ENCODE peak calls at places on chromosome 1, in ten cellular contexts. One of them, this sample, is unnamed.
A peak's percentile ranks its signal among the peaks of the same experiment; 100 is the strongest.

GRCh38 chr1:64136749-64137568 is 66.5 kb upstream of the UBE2U start:
- DNase-seq in dorsolateral prefrontal cortex: peak; percentile 87
- DNase-seq in glutamatergic neuron: peak; percentile 80
- DNase-seq in Calu3: peak; percentile 82
- DNase-seq in bronchial epithelial cell: peak; percentile 69
- DNase-seq in heart left ventricle: peak; percentile 65
- DNase-seq in MCF 10A: peak; percentile 85
- DNase-seq in psoas muscle: peak; percentile 80
- DNase-seq in pancreas: peak; percentile 64
- DNase-seq in astrocyte of the cerebellum: peak; percentile 92
- DNase-seq in this sample: no peak

GRCh38 chr1:65260851-65261473 is 48.4 kb upstream of the DNAJC6 start:
- DNase-seq in dorsolateral prefrontal cortex: no peak
- DNase-seq in glutamatergic neuron: no peak
- DNase-seq in Calu3: no peak
- DNase-seq in bronchial epithelial cell: peak; percentile 77
- DNase-seq in heart left ventricle: no peak
- DNase-seq in MCF 10A: peak; percentile 70
- DNase-seq in psoas muscle: no peak
- DNase-seq in pancreas: no peak
- DNase-seq in astrocyte of the cerebellum: no peak
- DNase-seq in this sample: no peak

GRCh38 chr1:230261918-230262650 is 164.0 kb downstream of the PGBD5 start:
- DNase-seq in dorsolateral prefrontal cortex: no peak
- DNase-seq in glutamatergic neuron: no peak
- DNase-seq in Calu3: no peak
- DNase-seq in bronchial epithelial cell: no peak
- DNase-seq in heart left ventricle: no peak
- DNase-seq in MCF 10A: no peak
- DNase-seq in psoas muscle: no peak
- DNase-seq in pancreas: no peak
- DNase-seq in astrocyte of the cerebellum: no peak
- DNase-seq in this sample: no peak

GRCh38 chr1:198686069-198686728 is 47.4 kb downstream of the PTPRC start:
- DNase-seq in dorsolateral prefrontal cortex: no peak
- DNase-seq in glutamatergic neuron: no peak
- DNase-seq in Calu3: no peak
- DNase-seq in bronchial epithelial cell: peak; percentile 64
- DNase-seq in heart left ventricle: no peak
- DNase-seq in MCF 10A: peak; percentile 63
- DNase-seq in psoas muscle: no peak
- DNase-seq in pancreas: no peak
- DNase-seq in astrocyte of the cerebellum: peak; percentile 48
- DNase-seq in this sample: no peak

GRCh38 chr1:5448486-5448885 is 543.7 kb downstream of the NPHP4 start:
- DNase-seq in dorsolateral prefrontal cortex: no peak
- DNase-seq in glutamatergic neuron: no peak
- DNase-seq in Calu3: no peak
- DNase-seq in bronchial epithelial cell: no peak
- DNase-seq in heart left ventricle: no peak
- DNase-seq in MCF 10A: peak; percentile 20
- DNase-seq in psoas muscle: no peak
- DNase-seq in pancreas: no peak
- DNase-seq in astrocyte of the cerebellum: no peak
- DNase-seq in this sample: no peak

GRCh38 chr1:20080441-20081330 is 10.7 kb downstream of the PLA2G5 start:
- DNase-seq in dorsolateral prefrontal cortex: no peak
- DNase-seq in glutamatergic neuron: no peak
- DNase-seq in Calu3: no peak
- DNase-seq in bronchial epithelial cell: no peak
- DNase-seq in heart left ventricle: no peak
- DNase-seq in MCF 10A: no peak
- DNase-seq in psoas muscle: no peak
- DNase-seq in pancreas: no peak
- DNase-seq in astrocyte of the cerebellum: no peak
- DNase-seq in this sample: no peak

GRCh38 chr1:115665746-115666145 is 24.0 kb downstream of the VANGL1 start:
- DNase-seq in dorsolateral prefrontal cortex: no peak
- DNase-seq in glutamatergic neuron: no peak
- DNase-seq in Calu3: no peak
- DNase-seq in bronchial epithelial cell: no peak
- DNase-seq in heart left ventricle: no peak
- DNase-seq in MCF 10A: no peak
- DNase-seq in psoas muscle: no peak
- DNase-seq in pancreas: peak; percentile 40
- DNase-seq in astrocyte of the cerebellum: no peak
- DNase-seq in this sample: no peak

GRCh38 chr1:110011527-110012041 is 22.8 kb upstream of the STRIP1 start:
- DNase-seq in dorsolateral prefrontal cortex: no peak
- DNase-seq in glutamatergic neuron: no peak
- DNase-seq in Calu3: peak; percentile 34
- DNase-seq in bronchial epithelial cell: peak; percentile 72
- DNase-seq in heart left ventricle: no peak
- DNase-seq in MCF 10A: peak; percentile 73
- DNase-seq in psoas muscle: no peak
- DNase-seq in pancreas: no peak
- DNase-seq in astrocyte of the cerebellum: peak; percentile 48
- DNase-seq in this sample: no peak

GRCh38 chr1:30477588-30477987 is 245.8 kb downstream of the MATN1 start:
- DNase-seq in dorsolateral prefrontal cortex: no peak
- DNase-seq in glutamatergic neuron: no peak
- DNase-seq in Calu3: no peak
- DNase-seq in bronchial epithelial cell: no peak
- DNase-seq in heart left ventricle: no peak
- DNase-seq in MCF 10A: no peak
- DNase-seq in psoas muscle: no peak
- DNase-seq in pancreas: no peak
- DNase-seq in astrocyte of the cerebellum: no peak
- DNase-seq in this sample: no peak

GRCh38 chr1:87869563-87869962 is 540.9 kb downstream of the LMO4 start:
- DNase-seq in dorsolateral prefrontal cortex: no peak
- DNase-seq in glutamatergic neuron: no peak
- DNase-seq in Calu3: peak; percentile 8
- DNase-seq in bronchial epithelial cell: peak; percentile 98
- DNase-seq in heart left ventricle: no peak
- DNase-seq in MCF 10A: peak; percentile 86
- DNase-seq in psoas muscle: no peak
- DNase-seq in pancreas: no peak
- DNase-seq in astrocyte of the cerebellum: no peak
- DNase-seq in this sample: no peak

GRCh38 chr1:70436617-70437236 is 25.7 kb downstream of the CTH start:
- DNase-seq in dorsolateral prefrontal cortex: no peak
- DNase-seq in glutamatergic neuron: no peak
- DNase-seq in Calu3: no peak
- DNase-seq in bronchial epithelial cell: no peak
- DNase-seq in heart left ventricle: no peak
- DNase-seq in MCF 10A: no peak
- DNase-seq in psoas muscle: no peak
- DNase-seq in pancreas: no peak
- DNase-seq in astrocyte of the cerebellum: peak; percentile 12
- DNase-seq in this sample: no peak
- TF ChIP-seq CTCF in dorsolateral prefrontal cortex: peak; percentile 39
- TF ChIP-seq CTCF in glutamatergic neuron: no peak
- TF ChIP-seq CTCF in Calu3: no peak
- TF ChIP-seq CTCF in bronchial epithelial cell: no peak
- TF ChIP-seq CTCF in heart left ventricle: peak; percentile 52
- TF ChIP-seq CTCF in MCF 10A: no peak
- TF ChIP-seq CTCF in psoas muscle: peak; percentile 23
- TF ChIP-seq CTCF in pancreas: no peak
- TF ChIP-seq CTCF in astrocyte of the cerebellum: peak; percentile 46
- TF ChIP-seq CTCF in this sample: no peak

DNA sequence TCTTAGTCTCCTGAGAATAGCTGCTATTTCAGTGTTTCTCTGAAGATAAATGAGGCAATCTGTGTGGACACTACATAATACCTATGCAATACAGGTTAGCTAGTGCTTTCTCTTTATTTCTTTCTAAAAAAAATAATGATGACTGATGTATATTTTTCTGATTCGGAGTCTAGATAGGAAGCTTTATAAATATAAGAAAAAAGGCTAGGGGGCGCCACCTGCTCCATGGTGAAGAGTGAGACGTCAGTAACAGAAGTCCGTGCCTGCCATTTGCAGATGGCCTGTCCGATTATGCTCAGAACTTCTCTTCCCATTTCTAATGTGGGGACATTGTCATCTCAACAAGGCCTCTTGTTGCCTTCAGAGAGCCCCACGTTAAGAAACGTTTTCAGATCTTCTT is 26.4 kb downstream of the QSOX1 start:
- DNase-seq in dorsolateral prefrontal cortex: no peak
- DNase-seq in glutamatergic neuron: peak; percentile 43
- DNase-seq in Calu3: no peak
- DNase-seq in bronchial epithelial cell: no peak
- DNase-seq in heart left ventricle: no peak
- DNase-seq in MCF 10A: peak; percentile 31
- DNase-seq in psoas muscle: no peak
- DNase-seq in pancreas: no peak
- DNase-seq in astrocyte of the cerebellum: no peak
- DNase-seq in this sample: no peak
- TF ChIP-seq CTCF in dorsolateral prefrontal cortex: peak; percentile 32
- TF ChIP-seq CTCF in glutamatergic neuron: peak; percentile 67
- TF ChIP-seq CTCF in Calu3: peak; percentile 43
- TF ChIP-seq CTCF in bronchial epithelial cell: peak; percentile 37
- TF ChIP-seq CTCF in heart left ventricle: peak; percentile 42
- TF ChIP-seq CTCF in MCF 10A: peak; percentile 45
- TF ChIP-seq CTCF in psoas muscle: peak; percentile 26
- TF ChIP-seq CTCF in pancreas: no peak
- TF ChIP-seq CTCF in astrocyte of the cerebellum: peak; percentile 39
- TF ChIP-seq CTCF in this sample: no peak

GRCh38 chr1:27958513-27958912 is 1.3 kb upstream of the XKR8 start:
- DNase-seq in dorsolateral prefrontal cortex: no peak
- DNase-seq in glutamatergic neuron: no peak
- DNase-seq in Calu3: no peak
- DNase-seq in bronchial epithelial cell: no peak
- DNase-seq in heart left ventricle: no peak
- DNase-seq in MCF 10A: no peak
- DNase-seq in psoas muscle: peak; percentile 57
- DNase-seq in pancreas: peak; percentile 26
- DNase-seq in astrocyte of the cerebellum: no peak
- DNase-seq in this sample: no peak

GRCh38 chr1:27959792-27960603 is at the start of gene XKR8:
- DNase-seq in dorsolateral prefrontal cortex: peak; percentile 60
- DNase-seq in glutamatergic neuron: peak; percentile 82
- DNase-seq in Calu3: peak; percentile 74
- DNase-seq in bronchial epithelial cell: peak; percentile 51
- DNase-seq in heart left ventricle: peak; percentile 88
- DNase-seq in MCF 10A: peak; percentile 82
- DNase-seq in psoas muscle: peak; percentile 85
- DNase-seq in pancreas: peak; percentile 80
- DNase-seq in astrocyte of the cerebellum: no peak
- DNase-seq in this sample: peak; percentile 88

GRCh38 chr1:27961646-27962221 is 2.0 kb downstream of the XKR8 start:
- DNase-seq in dorsolateral prefrontal cortex: no peak
- DNase-seq in glutamatergic neuron: no peak
- DNase-seq in Calu3: no peak
- DNase-seq in bronchial epithelial cell: no peak
- DNase-seq in heart left ventricle: no peak
- DNase-seq in MCF 10A: peak; percentile 31
- DNase-seq in psoas muscle: no peak
- DNase-seq in pancreas: no peak
- DNase-seq in astrocyte of the cerebellum: no peak
- DNase-seq in this sample: no peak

GRCh38 chr1:27963393-27963792 is 3.6 kb downstream of the XKR8 start:
- DNase-seq in dorsolateral prefrontal cortex: no peak
- DNase-seq in glutamatergic neuron: no peak
- DNase-seq in Calu3: no peak
- DNase-seq in bronchial epithelial cell: no peak
- DNase-seq in heart left ventricle: no peak
- DNase-seq in MCF 10A: no peak
- DNase-seq in psoas muscle: no peak
- DNase-seq in pancreas: no peak
- DNase-seq in astrocyte of the cerebellum: no peak
- DNase-seq in this sample: no peak

DNA sequence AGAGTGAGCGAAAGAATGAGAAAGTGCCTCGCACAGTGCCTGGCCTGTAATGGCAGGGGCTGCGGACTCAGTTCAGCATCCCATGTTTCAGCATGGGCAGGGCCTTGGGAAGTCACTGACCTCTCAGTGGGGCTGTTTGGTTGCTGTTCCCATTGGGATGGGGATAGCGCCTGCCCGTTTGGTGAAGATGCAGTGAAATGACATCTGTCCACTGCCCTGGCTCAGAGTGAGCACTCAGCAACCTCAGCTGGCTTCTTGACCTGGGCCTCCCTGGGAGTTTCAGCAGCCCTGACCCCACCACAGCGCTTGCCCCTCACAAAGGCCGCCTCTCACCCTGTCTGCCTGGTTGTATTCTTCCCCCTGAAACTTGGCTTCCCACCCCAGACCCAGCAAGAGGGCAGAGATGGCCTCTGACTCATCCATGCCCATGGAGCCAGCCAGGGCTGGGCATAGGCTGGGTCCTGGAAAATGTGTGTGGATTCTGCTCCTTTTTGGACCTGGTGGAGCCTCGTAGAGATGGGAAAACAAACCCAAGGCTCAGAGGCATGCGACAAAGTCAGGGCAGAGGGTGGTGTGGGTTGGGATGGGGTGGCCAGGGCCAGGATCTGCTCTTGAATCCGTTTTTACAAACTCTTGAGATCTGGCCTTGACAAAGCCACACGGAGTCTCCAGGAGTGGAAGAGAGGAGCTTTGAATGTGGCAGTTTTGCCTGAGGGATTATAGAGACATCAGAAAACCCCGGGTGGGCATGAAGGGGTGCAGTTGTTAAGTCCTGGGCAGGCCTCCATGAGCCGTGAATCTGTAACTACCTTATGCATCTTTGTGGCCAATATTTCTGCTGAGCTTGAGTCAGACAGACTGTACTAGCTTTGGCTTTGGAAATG is 1.2 kb downstream of the XKR8 start:
- DNase-seq in dorsolateral prefrontal cortex: no peak
- DNase-seq in glutamatergic neuron: no peak
- DNase-seq in Calu3: no peak
- DNase-seq in bronchial epithelial cell: no peak
- DNase-seq in heart left ventricle: no peak
- DNase-seq in MCF 10A: peak; percentile 39
- DNase-seq in psoas muscle: no peak
- DNase-seq in pancreas: no peak
- DNase-seq in astrocyte of the cerebellum: no peak
- DNase-seq in this sample: no peak
- TF ChIP-seq CTCF in dorsolateral prefrontal cortex: no peak
- TF ChIP-seq CTCF in glutamatergic neuron: no peak
- TF ChIP-seq CTCF in Calu3: no peak
- TF ChIP-seq CTCF in bronchial epithelial cell: no peak
- TF ChIP-seq CTCF in heart left ventricle: no peak
- TF ChIP-seq CTCF in MCF 10A: no peak
- TF ChIP-seq CTCF in psoas muscle: no peak
- TF ChIP-seq CTCF in pancreas: no peak
- TF ChIP-seq CTCF in astrocyte of the cerebellum: no peak
- TF ChIP-seq CTCF in this sample: no peak

GRCh38 chr1:239306426-239306825 is 79.9 kb upstream of the CHRM3 start:
- DNase-seq in dorsolateral prefrontal cortex: no peak
- DNase-seq in glutamatergic neuron: no peak
- DNase-seq in Calu3: no peak
- DNase-seq in bronchial epithelial cell: no peak
- DNase-seq in heart left ventricle: no peak
- DNase-seq in MCF 10A: no peak
- DNase-seq in psoas muscle: no peak
- DNase-seq in pancreas: no peak
- DNase-seq in astrocyte of the cerebellum: no peak
- DNase-seq in this sample: no peak
- TF ChIP-seq CTCF in dorsolateral prefrontal cortex: no peak
- TF ChIP-seq CTCF in glutamatergic neuron: no peak
- TF ChIP-seq CTCF in Calu3: no peak
- TF ChIP-seq CTCF in bronchial epithelial cell: no peak
- TF ChIP-seq CTCF in heart left ventricle: no peak
- TF ChIP-seq CTCF in MCF 10A: no peak
- TF ChIP-seq CTCF in psoas muscle: no peak
- TF ChIP-seq CTCF in pancreas: no peak
- TF ChIP-seq CTCF in astrocyte of the cerebellum: no peak
- TF ChIP-seq CTCF in this sample: no peak

GRCh38 chr1:145978860-145979745 is 14.6 kb downstream of the POLR3GL start:
- DNase-seq in dorsolateral prefrontal cortex: peak; percentile 93
- DNase-seq in glutamatergic neuron: peak; percentile 82
- DNase-seq in Calu3: peak; percentile 87
- DNase-seq in bronchial epithelial cell: peak; percentile 100
- DNase-seq in heart left ventricle: peak; percentile 97
- DNase-seq in MCF 10A: peak; percentile 100
- DNase-seq in psoas muscle: peak; percentile 94
- DNase-seq in pancreas: peak; percentile 77
- DNase-seq in astrocyte of the cerebellum: peak; percentile 99
- DNase-seq in this sample: peak; percentile 79
- TF ChIP-seq CTCF in dorsolateral prefrontal cortex: peak; percentile 20
- TF ChIP-seq CTCF in glutamatergic neuron: no peak
- TF ChIP-seq CTCF in Calu3: no peak
- TF ChIP-seq CTCF in bronchial epithelial cell: peak; percentile 27
- TF ChIP-seq CTCF in heart left ventricle: peak; percentile 33
- TF ChIP-seq CTCF in MCF 10A: peak; percentile 18
- TF ChIP-seq CTCF in psoas muscle: peak; percentile 27
- TF ChIP-seq CTCF in pancreas: no peak
- TF ChIP-seq CTCF in astrocyte of the cerebellum: peak; percentile 44
- TF ChIP-seq CTCF in this sample: no peak

This sample was measured in left lung.